ENCODE peak calls at places on chromosomes 5 and 9, in nine cellular contexts. R is islet precursor cell; J is Jurkat, Clone E6-1; O is stimulated activated CD4-positive, alpha-beta T cell treated with anti-CD3 and anti-CD28 coated beads, Interleukin-4, amount 100 ng/mL, for 1 hour; Q is HCEC 1CT; E is activated naive CD8-positive, alpha-beta T cell treated with anti-CD3 and anti-CD28 coated beads for 36 hours; Y is GM03348; B is activated CD8-positive, alpha-beta memory T cell treated with anti-CD3 and anti-CD28 coated beads for 24 hours; C is hippocampal formation. X is an unnamed sample.

GRCh38 chr9:136808781-136809158 is 1.0 kb downstream of the RABL6 start:
- DNase-seq in R (no peak), J (no peak), O (no peak), Q (peak), E (no peak), Y (peak), B (no peak), C (no peak), X (no peak)

GRCh38 chr9:71977003-71977402 is 65.6 kb downstream of the C9orf85 start:
- DNase-seq in R (no peak), J (no peak), O (no peak), Q (no peak), E (no peak), Y (no peak), B (no peak), C (no peak), X (no peak)

GRCh38 chr5:85972539-85972938 is 645.2 kb upstream of the COX7C start:
- DNase-seq in R (no peak), J (no peak), O (no peak), Q (no peak), E (no peak), Y (no peak), B (no peak), C (no peak), X (no peak)

GRCh38 chr5:73205309-73205708 is 32.3 kb downstream of the TMEM174 start:
- DNase-seq in R (no peak), J (peak), O (no peak), Q (no peak), E (no peak), Y (no peak), B (no peak), C (no peak), X (peak)

GRCh38 chr9:33165263-33166151 is 1.6 kb downstream of the B4GALT1 start:
- DNase-seq in R (peak), J (no peak), O (no peak), Q (peak), E (peak), Y (peak), B (peak), C (no peak), X (peak)

GRCh38 chr9:16321461-16322119 is 548.9 kb downstream of the BNC2 start:
- DNase-seq in R (peak), J (no peak), O (no peak), Q (peak), E (no peak), Y (peak), B (peak), C (no peak), X (no peak)

GRCh38 chr9:23382418-23382817 is 443.6 kb downstream of the ELAVL2 start:
- DNase-seq in R (no peak), J (no peak), O (no peak), Q (no peak), E (no peak), Y (no peak), B (no peak), C (no peak), X (no peak)

GRCh38 chr9:5375790-5376477 is 36.3 kb upstream of the RLN1 start:
- DNase-seq in R (no peak), J (no peak), O (no peak), Q (peak), E (no peak), Y (no peak), B (no peak), C (no peak), X (no peak)

GRCh38 chr5:75356719-75357118 is 19.7 kb downstream of the HMGCR start:
- DNase-seq in R (no peak), J (no peak), O (no peak), Q (no peak), E (no peak), Y (no peak), B (no peak), C (no peak), X (no peak)

GRCh38 chr9:77876091-77876490 is 155.5 kb downstream of the GNAQ start:
- DNase-seq in R (peak), J (no peak), O (no peak), Q (no peak), E (no peak), Y (peak), B (no peak), C (no peak), X (no peak)